ENCODE peak calls at places on chromosomes 12 and 14, in seven cellular contexts. One of them, this sample, is unnamed.

GRCh38 chr12:48977290-48978281 is 536 bp upstream of the WNT1 start:
- DNase-seq in uterus: no peak
- DNase-seq in colonic mucosa: peak; percentile 73
- DNase-seq in heart right ventricle: peak; percentile 78
- DNase-seq in body of pancreas: peak; percentile 61
- DNase-seq in psoas muscle: peak; percentile 86
- DNase-seq in ascending aorta: no peak
- DNase-seq in this sample: peak; percentile 77

GRCh38 chr12:102317155-102317554 is 119.5 kb upstream of the PMCH start:
- DNase-seq in uterus: no peak
- DNase-seq in colonic mucosa: no peak
- DNase-seq in heart right ventricle: no peak
- DNase-seq in body of pancreas: no peak
- DNase-seq in psoas muscle: no peak
- DNase-seq in ascending aorta: no peak
- DNase-seq in this sample: no peak

GRCh38 chr12:62466018-62466595 is 519 bp upstream of the MON2 start:
- DNase-seq in uterus: peak; percentile 44
- DNase-seq in colonic mucosa: peak; percentile 51
- DNase-seq in heart right ventricle: no peak
- DNase-seq in body of pancreas: peak; percentile 31
- DNase-seq in psoas muscle: no peak
- DNase-seq in ascending aorta: no peak
- DNase-seq in this sample: peak; percentile 42

GRCh38 chr12:15323530-15323929 is 1.2 kb downstream of the PTPRO start:
- DNase-seq in uterus: no peak
- DNase-seq in colonic mucosa: no peak
- DNase-seq in heart right ventricle: no peak
- DNase-seq in body of pancreas: no peak
- DNase-seq in psoas muscle: no peak
- DNase-seq in ascending aorta: no peak
- DNase-seq in this sample: no peak

GRCh38 chr12:73220951-73221350 is 948.8 kb downstream of the TRHDE start:
- DNase-seq in uterus: no peak
- DNase-seq in colonic mucosa: no peak
- DNase-seq in heart right ventricle: no peak
- DNase-seq in body of pancreas: no peak
- DNase-seq in psoas muscle: no peak
- DNase-seq in ascending aorta: no peak
- DNase-seq in this sample: no peak

GRCh38 chr14:28751467-28752058 is 15.0 kb upstream of the FOXG1 start:
- DNase-seq in uterus: no peak
- DNase-seq in colonic mucosa: peak; percentile 33
- DNase-seq in heart right ventricle: no peak
- DNase-seq in body of pancreas: peak; percentile 44
- DNase-seq in psoas muscle: no peak
- DNase-seq in ascending aorta: no peak
- DNase-seq in this sample: peak; percentile 16

GRCh38 chr12:114864688-114865685 is 181.0 kb upstream of the TBX3 start:
- DNase-seq in uterus: no peak
- DNase-seq in colonic mucosa: no peak
- DNase-seq in heart right ventricle: no peak
- DNase-seq in body of pancreas: no peak
- DNase-seq in psoas muscle: no peak
- DNase-seq in ascending aorta: no peak
- DNase-seq in this sample: no peak

GRCh38 chr12:69987453-69988102 is 162.6 kb downstream of the MYRFL start:
- DNase-seq in uterus: peak; percentile 33
- DNase-seq in colonic mucosa: peak; percentile 75
- DNase-seq in heart right ventricle: no peak
- DNase-seq in body of pancreas: peak; percentile 41
- DNase-seq in psoas muscle: no peak
- DNase-seq in ascending aorta: no peak
- DNase-seq in this sample: no peak

GRCh38 chr12:6049587-6049986 is 74.9 kb downstream of the VWF start:
- DNase-seq in uterus: no peak
- DNase-seq in colonic mucosa: no peak
- DNase-seq in heart right ventricle: no peak
- DNase-seq in body of pancreas: no peak
- DNase-seq in psoas muscle: no peak
- DNase-seq in ascending aorta: no peak
- DNase-seq in this sample: no peak

GRCh38 chr12:49748800-49749199 is 7.4 kb downstream of the TMBIM6 start:
- DNase-seq in uterus: no peak
- DNase-seq in colonic mucosa: no peak
- DNase-seq in heart right ventricle: no peak
- DNase-seq in body of pancreas: no peak
- DNase-seq in psoas muscle: no peak
- DNase-seq in ascending aorta: no peak
- DNase-seq in this sample: no peak

GRCh38 chr12:12726543-12727093 is 9.4 kb downstream of the CDKN1B start:
- DNase-seq in uterus: no peak
- DNase-seq in colonic mucosa: no peak
- DNase-seq in heart right ventricle: no peak
- DNase-seq in body of pancreas: no peak
- DNase-seq in psoas muscle: no peak
- DNase-seq in ascending aorta: no peak
- DNase-seq in this sample: peak; percentile 52

GRCh38 chr12:75955251-75955650 is 76.3 kb downstream of the PHLDA1 start:
- DNase-seq in uterus: no peak
- DNase-seq in colonic mucosa: no peak
- DNase-seq in heart right ventricle: no peak
- DNase-seq in body of pancreas: no peak
- DNase-seq in psoas muscle: no peak
- DNase-seq in ascending aorta: no peak
- DNase-seq in this sample: no peak

GRCh38 chr14:26125039-26125438 is 472.8 kb downstream of the NOVA1 start:
- DNase-seq in uterus: no peak
- DNase-seq in colonic mucosa: no peak
- DNase-seq in heart right ventricle: no peak
- DNase-seq in body of pancreas: no peak
- DNase-seq in psoas muscle: no peak
- DNase-seq in ascending aorta: no peak
- DNase-seq in this sample: no peak

GRCh38 chr12:62158416-62159360 is 101.5 kb upstream of the USP15 start:
- DNase-seq in uterus: no peak
- DNase-seq in colonic mucosa: no peak
- DNase-seq in heart right ventricle: no peak
- DNase-seq in body of pancreas: no peak
- DNase-seq in psoas muscle: no peak
- DNase-seq in ascending aorta: no peak
- DNase-seq in this sample: no peak

GRCh38 chr12:42090899-42091298 is 53.8 kb downstream of the GXYLT1 start:
- DNase-seq in uterus: no peak
- DNase-seq in colonic mucosa: no peak
- DNase-seq in heart right ventricle: no peak
- DNase-seq in body of pancreas: no peak
- DNase-seq in psoas muscle: no peak
- DNase-seq in ascending aorta: no peak
- DNase-seq in this sample: no peak

GRCh38 chr14:47626151-47627035 is 49.0 kb downstream of the MDGA2 start:
- DNase-seq in uterus: no peak
- DNase-seq in colonic mucosa: no peak
- DNase-seq in heart right ventricle: no peak
- DNase-seq in body of pancreas: no peak
- DNase-seq in psoas muscle: no peak
- DNase-seq in ascending aorta: no peak
- DNase-seq in this sample: no peak

GRCh38 chr12:5723711-5724252 is 221.3 kb downstream of the ANO2 start:
- DNase-seq in uterus: no peak
- DNase-seq in colonic mucosa: no peak
- DNase-seq in heart right ventricle: no peak
- DNase-seq in body of pancreas: no peak
- DNase-seq in psoas muscle: no peak
- DNase-seq in ascending aorta: no peak
- DNase-seq in this sample: no peak

GRCh38 chr14:58626441-58626840 is 11.3 kb upstream of the DACT1 start:
- DNase-seq in uterus: no peak
- DNase-seq in colonic mucosa: no peak
- DNase-seq in heart right ventricle: no peak
- DNase-seq in body of pancreas: no peak
- DNase-seq in psoas muscle: no peak
- DNase-seq in ascending aorta: no peak
- DNase-seq in this sample: no peak

GRCh38 chr12:115440438-115440837 is 756.5 kb upstream of the TBX3 start:
- DNase-seq in uterus: peak; percentile 24
- DNase-seq in colonic mucosa: no peak
- DNase-seq in heart right ventricle: peak; percentile 64
- DNase-seq in body of pancreas: no peak
- DNase-seq in psoas muscle: peak; percentile 63
- DNase-seq in ascending aorta: no peak
- DNase-seq in this sample: no peak

GRCh38 chr12:65631621-65632111 is 192.6 kb upstream of the HMGA2 start:
- DNase-seq in uterus: no peak
- DNase-seq in colonic mucosa: no peak
- DNase-seq in heart right ventricle: no peak
- DNase-seq in body of pancreas: no peak
- DNase-seq in psoas muscle: no peak
- DNase-seq in ascending aorta: no peak
- DNase-seq in this sample: no peak

DNA sequence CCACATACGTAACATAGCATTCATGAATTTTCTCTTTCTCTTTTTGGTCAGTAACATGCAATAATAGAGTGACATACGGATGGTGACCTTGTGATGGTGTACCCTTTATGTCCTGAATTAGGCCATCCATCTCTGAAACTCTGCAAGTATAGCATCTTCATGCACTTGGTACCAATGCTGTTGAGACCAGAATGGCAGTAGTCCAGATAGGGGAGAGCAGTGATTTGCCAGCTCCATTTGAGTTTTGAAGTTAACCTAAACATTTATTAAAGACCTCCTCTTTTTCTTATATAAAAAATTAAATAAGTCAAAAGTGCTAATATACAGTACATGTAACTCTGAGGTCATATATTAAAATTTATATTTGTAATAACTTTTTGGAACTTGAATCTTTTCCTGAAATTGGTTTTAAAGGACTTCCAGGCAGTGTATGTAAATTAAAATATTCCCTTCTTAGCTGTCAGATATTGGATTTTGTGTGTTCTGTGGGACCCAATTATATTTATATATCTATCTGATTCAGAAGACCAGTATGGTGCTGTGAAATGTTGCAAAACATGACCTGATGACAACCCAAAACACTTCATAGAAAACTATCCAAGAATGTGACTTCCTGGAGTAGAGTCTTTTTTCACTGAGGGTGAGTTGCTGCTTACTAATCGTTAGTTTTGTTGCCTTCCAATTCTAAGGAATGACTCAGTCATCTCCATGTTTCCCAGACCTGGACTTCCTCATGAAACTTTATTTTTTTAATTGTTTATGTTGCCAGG is 3.5 kb downstream of the ELK3 start:
- DNase-seq in uterus: no peak
- DNase-seq in colonic mucosa: no peak
- DNase-seq in heart right ventricle: no peak
- DNase-seq in body of pancreas: no peak
- DNase-seq in psoas muscle: no peak
- DNase-seq in ascending aorta: no peak
- DNase-seq in this sample: no peak
- H3K4me3 ChIP-seq in uterus: no peak overlapping the region
- H3K4me3 ChIP-seq in colonic mucosa: no peak overlapping the region
- H3K4me3 ChIP-seq in heart right ventricle: peak overlapping the region; percentile 84
- H3K4me3 ChIP-seq in body of pancreas: no peak overlapping the region
- H3K4me3 ChIP-seq in psoas muscle: peak overlapping the region; percentile 74
- H3K4me3 ChIP-seq in ascending aorta: no peak overlapping the region
- H3K4me3 ChIP-seq in this sample: peak overlapping the region; percentile 92

DNA sequence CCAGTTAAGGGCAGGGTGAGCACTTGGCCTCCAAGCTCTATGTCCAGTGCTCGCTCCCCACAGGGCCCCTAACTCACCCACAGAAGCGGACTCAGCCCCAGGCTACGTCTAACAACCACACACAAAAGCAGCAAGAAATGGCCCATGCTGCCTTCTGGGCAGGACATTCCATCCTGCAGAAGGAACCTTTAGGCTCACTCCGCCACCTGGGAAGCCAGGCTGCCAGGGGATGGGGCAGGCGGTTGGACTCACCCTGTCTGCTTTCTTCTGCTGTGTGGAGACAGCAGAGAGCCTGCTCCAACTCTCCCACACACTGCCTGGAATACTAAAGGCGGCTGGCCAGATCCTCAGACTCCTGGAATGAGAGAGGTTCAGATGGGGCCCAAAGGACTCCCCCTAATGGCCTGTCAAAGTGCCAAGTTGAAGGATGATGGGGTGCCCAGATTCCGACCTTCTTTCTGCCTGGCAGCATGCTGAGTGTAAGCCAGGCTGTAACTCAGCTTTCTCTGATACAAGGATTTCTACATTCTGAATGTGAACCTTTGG is 27.7 kb upstream of the BLTP3B start:
- DNase-seq in uterus: no peak
- DNase-seq in colonic mucosa: no peak
- DNase-seq in heart right ventricle: no peak
- DNase-seq in body of pancreas: no peak
- DNase-seq in psoas muscle: no peak
- DNase-seq in ascending aorta: no peak
- DNase-seq in this sample: no peak
- H3K27ac ChIP-seq in uterus: no peak overlapping the region
- H3K27ac ChIP-seq in colonic mucosa: no peak overlapping the region
- H3K27ac ChIP-seq in heart right ventricle: no peak overlapping the region
- H3K27ac ChIP-seq in body of pancreas: no peak overlapping the region
- H3K27ac ChIP-seq in psoas muscle: no peak overlapping the region
- H3K27ac ChIP-seq in ascending aorta: no peak overlapping the region
- H3K27ac ChIP-seq in this sample: no peak overlapping the region

GRCh38 chr12:122207391-122207790 is 3.9 kb downstream of the B3GNT4 start:
- DNase-seq in uterus: no peak
- DNase-seq in colonic mucosa: no peak
- DNase-seq in heart right ventricle: no peak
- DNase-seq in body of pancreas: no peak
- DNase-seq in psoas muscle: no peak
- DNase-seq in ascending aorta: no peak
- DNase-seq in this sample: no peak
- H3K36me3 ChIP-seq in uterus: no peaks in the 10 kb centered on the region
- H3K36me3 ChIP-seq in colonic mucosa: peaks cover 3% of the 10 kb centered on the region
- H3K36me3 ChIP-seq in heart right ventricle: peaks cover 7% of the 10 kb centered on the region
- H3K36me3 ChIP-seq in body of pancreas: peaks cover 5% of the 10 kb centered on the region
- H3K36me3 ChIP-seq in psoas muscle: peaks cover 5% of the 10 kb centered on the region
- H3K36me3 ChIP-seq in ascending aorta: peaks cover 43% of the 10 kb centered on the region
- H3K36me3 ChIP-seq in this sample: peaks cover 40% of the 10 kb centered on the region

DNA sequence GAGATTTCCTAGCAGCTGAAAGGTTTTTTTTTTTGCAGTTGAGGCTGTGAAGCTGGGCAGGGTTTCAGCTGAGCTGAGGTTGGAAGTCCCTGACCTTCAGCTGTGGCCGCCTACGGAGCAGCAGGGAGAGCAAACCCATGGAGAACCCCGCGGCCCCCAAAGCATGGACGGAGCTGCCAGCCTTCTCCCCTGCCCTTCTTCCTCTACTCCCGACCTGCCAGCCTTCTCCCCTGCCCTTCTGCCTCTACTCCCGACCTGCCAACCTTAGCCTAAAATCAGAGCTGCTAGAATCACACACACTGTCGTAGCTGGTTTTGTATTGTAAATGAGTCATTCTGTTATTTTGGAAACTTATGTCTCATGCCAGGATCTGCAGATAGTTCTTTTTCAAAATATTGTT is 74.6 kb downstream of the PPP2R5C start:
- DNase-seq in uterus: no peak
- DNase-seq in colonic mucosa: no peak
- DNase-seq in heart right ventricle: no peak
- DNase-seq in body of pancreas: no peak
- DNase-seq in psoas muscle: no peak
- DNase-seq in ascending aorta: no peak
- DNase-seq in this sample: no peak
- H3K4me3 ChIP-seq in uterus: peak overlapping the region; percentile 13
- H3K4me3 ChIP-seq in colonic mucosa: no peak overlapping the region
- H3K4me3 ChIP-seq in heart right ventricle: peak overlapping the region; percentile 15
- H3K4me3 ChIP-seq in body of pancreas: no peak overlapping the region
- H3K4me3 ChIP-seq in psoas muscle: peak overlapping the region; percentile 31
- H3K4me3 ChIP-seq in ascending aorta: peak overlapping the region; percentile 41
- H3K4me3 ChIP-seq in this sample: peak overlapping the region; percentile 22

GRCh38 chr12:2212537-2212936 is 159.8 kb downstream of the CACNA1C start:
- DNase-seq in uterus: no peak
- DNase-seq in colonic mucosa: no peak
- DNase-seq in heart right ventricle: no peak
- DNase-seq in body of pancreas: no peak
- DNase-seq in psoas muscle: no peak
- DNase-seq in ascending aorta: no peak
- DNase-seq in this sample: no peak
- H3K27ac ChIP-seq in uterus: peak overlapping the region; percentile 70
- H3K27ac ChIP-seq in colonic mucosa: no peak overlapping the region
- H3K27ac ChIP-seq in heart right ventricle: peak overlapping the region; percentile 71
- H3K27ac ChIP-seq in body of pancreas: no peak overlapping the region
- H3K27ac ChIP-seq in psoas muscle: no peak overlapping the region
- H3K27ac ChIP-seq in ascending aorta: peak overlapping the region; percentile 43
- H3K27ac ChIP-seq in this sample: no peak overlapping the region

This sample was measured in CD4-positive, CD25-positive, alpha-beta regulatory T cell.